ENCODE peak calls at places on chromosomes 6 and 20, in six cellular contexts. One of them, this sample, is unnamed.

GRCh38 chr20:57902478-57902877 is 192.7 kb upstream of the PMEPA1 start:
- DNase-seq in activated T-cell treated with anti-CD3 and anti-CD28 coated beads for 1 hour: no peak
- DNase-seq in T-helper 2 cell: no peak
- DNase-seq in right cardiac atrium: no peak
- DNase-seq in activated naive CD4-positive, alpha-beta T cell: no peak
- DNase-seq in stimulated activated CD4-positive, alpha-beta T cell treated with anti-CD3 and anti-CD28 coated beads, TNF-alpha, amount 100 ng/mL, for 24 hours: no peak
- DNase-seq in this sample: no peak

GRCh38 chr6:123203928-123204327 is 207.9 kb downstream of the CLVS2 start:
- DNase-seq in T-helper 2 cell: no peak
- DNase-seq in stimulated activated CD4-positive, alpha-beta T cell treated with anti-CD3 and anti-CD28 coated beads, TNF-alpha, amount 100 ng/mL, for 24 hours: no peak
- DNase-seq in right cardiac atrium: no peak
- DNase-seq in activated T-cell treated with anti-CD3 and anti-CD28 coated beads for 1 hour: no peak
- DNase-seq in activated naive CD4-positive, alpha-beta T cell: no peak
- DNase-seq in this sample: no peak

GRCh38 chr6:33895988-33896387 is 92.2 kb upstream of the MLN start:
- DNase-seq in T-helper 2 cell: no peak
- DNase-seq in activated naive CD4-positive, alpha-beta T cell: no peak
- DNase-seq in right cardiac atrium: no peak
- DNase-seq in stimulated activated CD4-positive, alpha-beta T cell treated with anti-CD3 and anti-CD28 coated beads, TNF-alpha, amount 100 ng/mL, for 24 hours: no peak
- DNase-seq in activated T-cell treated with anti-CD3 and anti-CD28 coated beads for 1 hour: no peak
- DNase-seq in this sample: no peak

GRCh38 chr20:53021934-53022333 is 49.8 kb downstream of the TSHZ2 start:
- DNase-seq in activated T-cell treated with anti-CD3 and anti-CD28 coated beads for 1 hour: no peak
- DNase-seq in right cardiac atrium: no peak
- DNase-seq in stimulated activated CD4-positive, alpha-beta T cell treated with anti-CD3 and anti-CD28 coated beads, TNF-alpha, amount 100 ng/mL, for 24 hours: no peak
- DNase-seq in T-helper 2 cell: no peak
- DNase-seq in activated naive CD4-positive, alpha-beta T cell: no peak
- DNase-seq in this sample: no peak

GRCh38 chr6:24859608-24860007 is 60.9 kb upstream of the ARMH2 start:
- DNase-seq in activated naive CD4-positive, alpha-beta T cell: no peak
- DNase-seq in T-helper 2 cell: no peak
- DNase-seq in stimulated activated CD4-positive, alpha-beta T cell treated with anti-CD3 and anti-CD28 coated beads, TNF-alpha, amount 100 ng/mL, for 24 hours: no peak
- DNase-seq in right cardiac atrium: no peak
- DNase-seq in activated T-cell treated with anti-CD3 and anti-CD28 coated beads for 1 hour: no peak
- DNase-seq in this sample: no peak

GRCh38 chr6:37204014-37204751 is 34.2 kb downstream of the PIM1 start:
- DNase-seq in right cardiac atrium: no peak
- DNase-seq in T-helper 2 cell: no peak
- DNase-seq in activated naive CD4-positive, alpha-beta T cell: no peak
- DNase-seq in stimulated activated CD4-positive, alpha-beta T cell treated with anti-CD3 and anti-CD28 coated beads, TNF-alpha, amount 100 ng/mL, for 24 hours: no peak
- DNase-seq in activated T-cell treated with anti-CD3 and anti-CD28 coated beads for 1 hour: no peak
- DNase-seq in this sample: no peak

GRCh38 chr20:24392612-24393011 is 76.8 kb upstream of the SYNDIG1 start:
- DNase-seq in right cardiac atrium: no peak
- DNase-seq in activated naive CD4-positive, alpha-beta T cell: no peak
- DNase-seq in activated T-cell treated with anti-CD3 and anti-CD28 coated beads for 1 hour: no peak
- DNase-seq in stimulated activated CD4-positive, alpha-beta T cell treated with anti-CD3 and anti-CD28 coated beads, TNF-alpha, amount 100 ng/mL, for 24 hours: no peak
- DNase-seq in T-helper 2 cell: no peak
- DNase-seq in this sample: no peak

GRCh38 chr20:34875657-34876160 is 703 bp upstream of the ACSS2 start:
- DNase-seq in T-helper 2 cell: no peak
- DNase-seq in activated naive CD4-positive, alpha-beta T cell: no peak
- DNase-seq in right cardiac atrium: no peak
- DNase-seq in activated T-cell treated with anti-CD3 and anti-CD28 coated beads for 1 hour: no peak
- DNase-seq in stimulated activated CD4-positive, alpha-beta T cell treated with anti-CD3 and anti-CD28 coated beads, TNF-alpha, amount 100 ng/mL, for 24 hours: no peak
- DNase-seq in this sample: no peak

GRCh38 chr20:33490023-33490933 is at the start of gene CBFA2T2:
- DNase-seq in right cardiac atrium: peak; percentile 88
- DNase-seq in stimulated activated CD4-positive, alpha-beta T cell treated with anti-CD3 and anti-CD28 coated beads, TNF-alpha, amount 100 ng/mL, for 24 hours: peak; percentile 1
- DNase-seq in activated T-cell treated with anti-CD3 and anti-CD28 coated beads for 1 hour: no peak
- DNase-seq in T-helper 2 cell: no peak
- DNase-seq in activated naive CD4-positive, alpha-beta T cell: no peak
- DNase-seq in this sample: no peak

GRCh38 chr6:87330961-87331360 is 1.9 kb upstream of the GJB7 start:
- DNase-seq in stimulated activated CD4-positive, alpha-beta T cell treated with anti-CD3 and anti-CD28 coated beads, TNF-alpha, amount 100 ng/mL, for 24 hours: no peak
- DNase-seq in right cardiac atrium: no peak
- DNase-seq in activated naive CD4-positive, alpha-beta T cell: no peak
- DNase-seq in T-helper 2 cell: no peak
- DNase-seq in activated T-cell treated with anti-CD3 and anti-CD28 coated beads for 1 hour: no peak
- DNase-seq in this sample: no peak

GRCh38 chr20:45962031-45962755 is 9.8 kb downstream of the ZNF335 start:
- DNase-seq in activated T-cell treated with anti-CD3 and anti-CD28 coated beads for 1 hour: no peak
- DNase-seq in stimulated activated CD4-positive, alpha-beta T cell treated with anti-CD3 and anti-CD28 coated beads, TNF-alpha, amount 100 ng/mL, for 24 hours: no peak
- DNase-seq in T-helper 2 cell: no peak
- DNase-seq in right cardiac atrium: peak; percentile 36
- DNase-seq in activated naive CD4-positive, alpha-beta T cell: no peak
- DNase-seq in this sample: no peak

GRCh38 chr6:49646130-49646824 is 9.6 kb upstream of the RHAG start:
- DNase-seq in activated naive CD4-positive, alpha-beta T cell: no peak
- DNase-seq in stimulated activated CD4-positive, alpha-beta T cell treated with anti-CD3 and anti-CD28 coated beads, TNF-alpha, amount 100 ng/mL, for 24 hours: no peak
- DNase-seq in activated T-cell treated with anti-CD3 and anti-CD28 coated beads for 1 hour: no peak
- DNase-seq in right cardiac atrium: no peak
- DNase-seq in T-helper 2 cell: no peak
- DNase-seq in this sample: no peak

GRCh38 chr6:139655783-139656705 is 281.6 kb upstream of the CITED2 start:
- DNase-seq in right cardiac atrium: no peak
- DNase-seq in T-helper 2 cell: no peak
- DNase-seq in activated naive CD4-positive, alpha-beta T cell: no peak
- DNase-seq in activated T-cell treated with anti-CD3 and anti-CD28 coated beads for 1 hour: no peak
- DNase-seq in stimulated activated CD4-positive, alpha-beta T cell treated with anti-CD3 and anti-CD28 coated beads, TNF-alpha, amount 100 ng/mL, for 24 hours: no peak
- DNase-seq in this sample: no peak

GRCh38 chr6:5012531-5012930 is 8.7 kb upstream of the RPP40 start:
- DNase-seq in right cardiac atrium: no peak
- DNase-seq in stimulated activated CD4-positive, alpha-beta T cell treated with anti-CD3 and anti-CD28 coated beads, TNF-alpha, amount 100 ng/mL, for 24 hours: no peak
- DNase-seq in activated T-cell treated with anti-CD3 and anti-CD28 coated beads for 1 hour: no peak
- DNase-seq in T-helper 2 cell: no peak
- DNase-seq in activated naive CD4-positive, alpha-beta T cell: no peak
- DNase-seq in this sample: no peak

GRCh38 chr20:43666376-43667328 is at the start of gene MYBL2:
- DNase-seq in T-helper 2 cell: peak; percentile 48
- DNase-seq in right cardiac atrium: peak; percentile 72
- DNase-seq in stimulated activated CD4-positive, alpha-beta T cell treated with anti-CD3 and anti-CD28 coated beads, TNF-alpha, amount 100 ng/mL, for 24 hours: peak; percentile 41
- DNase-seq in activated naive CD4-positive, alpha-beta T cell: peak; percentile 21
- DNase-seq in activated T-cell treated with anti-CD3 and anti-CD28 coated beads for 1 hour: peak; percentile 56
- DNase-seq in this sample: peak; percentile 82

GRCh38 chr6:80454197-80454596 is 347.7 kb downstream of the BCKDHB start:
- DNase-seq in T-helper 2 cell: peak; percentile 53
- DNase-seq in activated T-cell treated with anti-CD3 and anti-CD28 coated beads for 1 hour: no peak
- DNase-seq in activated naive CD4-positive, alpha-beta T cell: no peak
- DNase-seq in right cardiac atrium: no peak
- DNase-seq in stimulated activated CD4-positive, alpha-beta T cell treated with anti-CD3 and anti-CD28 coated beads, TNF-alpha, amount 100 ng/mL, for 24 hours: no peak
- DNase-seq in this sample: no peak